ENCODE peak calls at places on chromosome 4, in seven cellular contexts. L is SK-N-SH, G is choroid plexus epithelial cell, V is fibroblast of lung, R is PC-3, E is NB4, M is Peyer's patch. S is an unnamed sample.

GRCh38 chr4:8649631-8650261 is 57.2 kb downstream of the CPZ start:
- DNase-seq in G (no peak), V (no peak), M (no peak), L (no peak), E (no peak), R (no peak), S (no peak)

GRCh38 chr4:57548856-57549255 is 438.7 kb upstream of the IGFBP7 start:
- DNase-seq in M (no peak), V (no peak), R (no peak), E (no peak), G (no peak), L (peak), S (no peak)

GRCh38 chr4:155592568-155593343 is 73.9 kb upstream of the GUCY1A1 start:
- DNase-seq in L (peak), G (no peak), V (peak), R (no peak), E (no peak), M (no peak), S (peak)

GRCh38 chr4:153318696-153319320 is 25.7 kb upstream of the MND1 start:
- DNase-seq in E (peak), M (no peak), L (peak), R (peak), V (peak), G (peak), S (no peak)

GRCh38 chr4:56979674-56980073 is 978 bp downstream of the POLR2B start:
- DNase-seq in L (no peak), M (no peak), R (peak), V (no peak), E (peak), G (peak), S (no peak)

GRCh38 chr4:79182209-79182608 is 143.7 kb downstream of the NAA11 start:
- DNase-seq in M (no peak), L (no peak), V (no peak), G (no peak), R (no peak), E (no peak), S (no peak)

GRCh38 chr4:78311306-78311705 is 240.3 kb upstream of the ANXA3 start:
- DNase-seq in M (no peak), V (no peak), E (no peak), L (no peak), R (no peak), G (no peak), S (no peak)

GRCh38 chr4:13545394-13545808 is 1.1 kb upstream of the NKX3-2 start:
- DNase-seq in M (no peak), L (no peak), V (no peak), E (no peak), G (no peak), R (no peak), S (no peak)

GRCh38 chr4:20044936-20045335 is 206.8 kb upstream of the SLIT2 start:
- DNase-seq in E (no peak), M (no peak), V (no peak), L (no peak), R (no peak), G (no peak), S (no peak)

GRCh38 chr4:26636458-26636857 is 52.6 kb downstream of the TBC1D19 start:
- DNase-seq in R (no peak), V (no peak), M (no peak), E (no peak), L (no peak), G (no peak), S (no peak)

GRCh38 chr4:139918591-139918990 is 235.4 kb downstream of the MAML3 start:
- DNase-seq in E (no peak), M (no peak), G (peak), V (peak), L (no peak), R (no peak), S (no peak)

GRCh38 chr4:23333556-23333945 is 556.3 kb downstream of the PPARGC1A start:
- DNase-seq in L (no peak), E (no peak), R (peak), G (peak), V (peak), M (no peak), S (no peak)

GRCh38 chr4:152735918-152736305 is 43.6 kb downstream of the TIGD4 start:
- DNase-seq in E (no peak), L (no peak), G (no peak), R (no peak), V (no peak), M (no peak), S (no peak)

GRCh38 chr4:148778980-148779675 is 336.9 kb upstream of the NR3C2 start:
- DNase-seq in G (peak), L (no peak), V (peak), R (peak), M (no peak), E (no peak), S (no peak)

GRCh38 chr4:140256335-140256734 is 102.4 kb upstream of the MAML3 start:
- DNase-seq in E (no peak), V (peak), M (no peak), L (no peak), G (peak), R (peak), S (no peak)

GRCh38 chr4:181520790-181521189 is 722.4 kb upstream of the TENM3 start:
- DNase-seq in L (peak), R (no peak), M (no peak), G (no peak), V (no peak), E (no peak), S (no peak)

GRCh38 chr4:6401797-6402196 is 70.6 kb downstream of the PPP2R2C start:
- DNase-seq in L (no peak), G (no peak), M (no peak), V (no peak), R (no peak), E (no peak), S (no peak)

GRCh38 chr4:8199594-8200301 is 658 bp downstream of the SH3TC1 start:
- DNase-seq in M (no peak), G (no peak), R (no peak), L (no peak), E (no peak), V (no peak), S (no peak)

GRCh38 chr4:74805601-74806000 is 11.3 kb upstream of the BTC start:
- DNase-seq in V (peak), E (no peak), L (no peak), G (peak), R (peak), M (no peak), S (no peak)

GRCh38 chr4:40112393-40112792 is 55.7 kb downstream of the N4BP2 start:
- DNase-seq in E (no peak), L (no peak), G (no peak), V (no peak), R (no peak), M (no peak), S (no peak)

GRCh38 chr4:37748546-37748945 is 62.4 kb upstream of the RELL1 start:
- DNase-seq in M (no peak), G (no peak), R (no peak), V (no peak), L (no peak), E (peak), S (no peak)

GRCh38 chr4:2698951-2699505 is 57.1 kb downstream of the TNIP2 start:
- DNase-seq in E (no peak), L (no peak), R (no peak), G (no peak), M (peak), V (no peak), S (no peak)

GRCh38 chr4:124903995-124904722 is 191.6 kb upstream of the ANKRD50 start:
- DNase-seq in R (peak), G (peak), E (no peak), M (no peak), L (no peak), V (peak), S (no peak)

GRCh38 chr4:150495550-150495949 is 86.4 kb upstream of the MAB21L2 start:
- DNase-seq in L (no peak), E (no peak), V (no peak), R (no peak), M (no peak), G (no peak), S (no peak)

GRCh38 chr4:100635899-100636298 is 118.1 kb upstream of the EMCN start:
- DNase-seq in R (peak), M (no peak), L (no peak), G (no peak), E (no peak), V (no peak), S (no peak)

GRCh38 chr4:109821186-109821585 is 5.6 kb downstream of the GAR1 start:
- DNase-seq in R (no peak), M (no peak), V (no peak), G (no peak), E (no peak), L (no peak), S (no peak)

GRCh38 chr4:76035799-76036389 is at the start of gene CXCL11:
- DNase-seq in M (no peak), L (no peak), R (no peak), G (no peak), E (no peak), V (no peak), S (no peak)

GRCh38 chr4:4339504-4340085 is 47.3 kb upstream of the NSG1 start:
- DNase-seq in G (no peak), R (no peak), M (no peak), V (no peak), L (no peak), E (no peak), S (no peak)

GRCh38 chr4:75248770-75249467 is 265.3 kb downstream of the RCHY1 start:
- DNase-seq in V (no peak), G (no peak), E (no peak), L (no peak), R (peak), M (no peak), S (no peak)

GRCh38 chr4:113397114-113397701 is 347.8 kb downstream of the ANK2 start:
- DNase-seq in G (peak), R (no peak), E (no peak), M (no peak), L (no peak), V (peak), S (peak)
- H3K4me3 ChIP-seq in G (no peak), R (no peak), E (no peak), M (no peak), L (no peak), V (no peak), S (no peak)

GRCh38 chr4:44632089-44632488 is 19.3 kb downstream of the YIPF7 start:
- DNase-seq in L (no peak), R (peak), E (no peak), M (no peak), G (peak), V (no peak), S (no peak)
- TF ChIP-seq CTCF in L (peak), R (peak), E (no peak), M (no peak), G (peak), V (peak), S (no peak)

DNA sequence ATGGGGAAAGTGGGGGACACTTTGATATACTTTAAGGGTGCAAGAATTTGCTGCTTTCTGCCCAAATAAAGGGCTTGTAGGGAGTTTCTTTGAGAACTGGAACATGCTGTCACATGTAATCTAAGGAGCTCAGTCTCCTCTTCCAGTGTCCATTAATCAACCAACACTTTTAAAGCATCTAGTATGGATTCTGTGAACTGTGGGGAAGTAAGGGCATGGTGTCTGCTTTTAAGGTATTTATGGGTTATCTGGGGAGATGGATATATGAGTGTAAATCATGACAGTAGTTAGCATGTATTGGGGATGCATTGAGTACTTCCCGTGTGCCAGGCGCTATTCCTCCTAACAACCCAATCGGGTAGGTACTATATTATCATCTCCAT is 151.2 kb downstream of the SPRY1 start:
- DNase-seq in R (no peak), L (no peak), G (no peak), V (no peak), M (no peak), E (no peak), S (no peak)
- H3K4me3 ChIP-seq in R (no peak), L (no peak), G (no peak), V (no peak), M (no peak), E (no peak), S (no peak)

GRCh38 chr4:188976644-188977115 is 837.4 kb downstream of the TRIML1 start:
- DNase-seq in R (peak), G (peak), V (peak), L (no peak), M (no peak), E (peak), S (peak)

GRCh38 chr4:188975271-188975670 is 836.0 kb downstream of the TRIML1 start:
- DNase-seq in R (no peak), L (no peak), M (no peak), E (no peak), G (no peak), V (no peak), S (no peak)

GRCh38 chr4:188971125-188971524 is 831.9 kb downstream of the TRIML1 start:
- DNase-seq in R (peak), L (peak), M (no peak), G (peak), E (peak), V (peak), S (no peak)
- TF ChIP-seq CTCF in R (peak), L (peak), M (no peak), G (peak), E (peak), V (peak), S (peak)

GRCh38 chr4:189765271-189765670 is 175.4 kb upstream of the FRG1 start:
- DNase-seq in M (no peak), L (no peak), E (no peak), G (no peak), V (no peak), R (no peak), S (no peak)

GRCh38 chr4:189769131-189769530 is 171.5 kb upstream of the FRG1 start:
- DNase-seq in V (no peak), G (no peak), R (no peak), M (no peak), E (no peak), L (no peak), S (no peak)

GRCh38 chr4:189763573-189763972 is 177.1 kb upstream of the FRG1 start:
- DNase-seq in E (no peak), L (no peak), M (no peak), V (no peak), R (no peak), G (no peak), S (no peak)
- H3K4me3 ChIP-seq in E (no peak), L (no peak), M (no peak), V (no peak), R (no peak), G (no peak), S (no peak)